ENCODE peak calls at places on chromosomes 12 and 14, in five cellular contexts. A is AG10803, W is fibroblast of the aortic adventitia, E is mucosa of descending colon, I is OCI-LY7. F is an unnamed sample.

GRCh38 chr14:72332054-72332453 is 399.8 kb downstream of the RGS6 start:
- DNase-seq in A (no peak), W (no peak), E (no peak), I (no peak), F (peak)

GRCh38 chr12:131087991-131088700 is 134.4 kb downstream of the ADGRD1 start:
- DNase-seq in A (no peak), W (no peak), I (no peak), E (no peak), F (peak)

GRCh38 chr14:57199911-57200310 is 68.8 kb downstream of the EXOC5 start:
- DNase-seq in I (no peak), A (peak), E (no peak), W (peak), F (no peak)

GRCh38 chr14:67514650-67515385 is 18.3 kb upstream of the PLEKHH1 start:
- DNase-seq in A (peak), E (peak), I (peak), W (peak), F (peak)

GRCh38 chr14:38900887-38901286 is 202.1 kb downstream of the SEC23A start:
- DNase-seq in I (no peak), W (no peak), A (no peak), E (no peak), F (no peak)

GRCh38 chr12:103688659-103689058 is 101.6 kb downstream of the STAB2 start:
- DNase-seq in I (no peak), W (no peak), A (no peak), E (no peak), F (no peak)

GRCh38 chr14:93778453-93778852 is 9.8 kb downstream of the PRIMA1 start:
- DNase-seq in A (no peak), W (no peak), E (no peak), I (no peak), F (no peak)

GRCh38 chr14:61337893-61338292 is 16.5 kb downstream of the PRKCH start:
- DNase-seq in A (no peak), W (no peak), I (no peak), E (no peak), F (no peak)

GRCh38 chr14:46686652-46687051 is 35.1 kb upstream of the RPL10L start:
- DNase-seq in W (no peak), E (no peak), A (no peak), I (no peak), F (no peak)

GRCh38 chr12:51779876-51780275 is 68.6 kb downstream of the FIGNL2 start:
- DNase-seq in A (no peak), E (no peak), I (no peak), W (no peak), F (no peak)

GRCh38 chr12:52521175-52521574 is 981 bp upstream of the KRT5 start:
- DNase-seq in W (no peak), I (no peak), A (no peak), E (no peak), F (no peak)

GRCh38 chr14:37202812-37203211 is 5.1 kb downstream of the MIPOL1 start:
- DNase-seq in W (no peak), I (no peak), E (no peak), A (no peak), F (no peak)

GRCh38 chr14:100334904-100335303 is 11.8 kb downstream of the SLC25A47 start:
- DNase-seq in W (no peak), I (no peak), E (no peak), A (no peak), F (no peak)

GRCh38 chr14:56099081-56099797 is 19.0 kb upstream of the PELI2 start:
- DNase-seq in I (no peak), A (no peak), E (no peak), W (peak), F (no peak)

GRCh38 chr12:64039285-64039871 is 182.7 kb downstream of the KICS2 start:
- DNase-seq in E (peak), A (peak), W (peak), I (no peak), F (peak)

GRCh38 chr12:114152890-114153289 is 186.8 kb upstream of the RBM19 start:
- DNase-seq in W (peak), E (no peak), A (peak), I (no peak), F (no peak)

GRCh38 chr12:10101042-10101579 is 2.3 kb upstream of the CLEC1A start:
- DNase-seq in A (peak), W (peak), E (no peak), I (no peak), F (no peak)

GRCh38 chr12:25557830-25558436 is 4.8 kb upstream of the LMNTD1 start:
- DNase-seq in A (peak), I (peak), W (peak), E (peak), F (no peak)

GRCh38 chr12:112606611-112607366 is 184.8 kb upstream of the RPH3A start:
- DNase-seq in A (no peak), W (no peak), I (peak), E (no peak), F (no peak)

GRCh38 chr14:98548071-98548686 is 723.8 kb downstream of the BCL11B start:
- DNase-seq in W (no peak), I (no peak), A (no peak), E (no peak), F (no peak)

GRCh38 chr12:86712425-86712843 is 456.2 kb upstream of the MGAT4C start:
- DNase-seq in A (peak), E (no peak), I (no peak), W (peak), F (no peak)

GRCh38 chr12:65121049-65121955 is at the start of gene WIF1:
- DNase-seq in E (peak), I (no peak), W (no peak), A (no peak), F (peak)
- H3K4me3 ChIP-seq in E (no peak), I (no peak), W (peak), A (peak), F (peak)

DNA sequence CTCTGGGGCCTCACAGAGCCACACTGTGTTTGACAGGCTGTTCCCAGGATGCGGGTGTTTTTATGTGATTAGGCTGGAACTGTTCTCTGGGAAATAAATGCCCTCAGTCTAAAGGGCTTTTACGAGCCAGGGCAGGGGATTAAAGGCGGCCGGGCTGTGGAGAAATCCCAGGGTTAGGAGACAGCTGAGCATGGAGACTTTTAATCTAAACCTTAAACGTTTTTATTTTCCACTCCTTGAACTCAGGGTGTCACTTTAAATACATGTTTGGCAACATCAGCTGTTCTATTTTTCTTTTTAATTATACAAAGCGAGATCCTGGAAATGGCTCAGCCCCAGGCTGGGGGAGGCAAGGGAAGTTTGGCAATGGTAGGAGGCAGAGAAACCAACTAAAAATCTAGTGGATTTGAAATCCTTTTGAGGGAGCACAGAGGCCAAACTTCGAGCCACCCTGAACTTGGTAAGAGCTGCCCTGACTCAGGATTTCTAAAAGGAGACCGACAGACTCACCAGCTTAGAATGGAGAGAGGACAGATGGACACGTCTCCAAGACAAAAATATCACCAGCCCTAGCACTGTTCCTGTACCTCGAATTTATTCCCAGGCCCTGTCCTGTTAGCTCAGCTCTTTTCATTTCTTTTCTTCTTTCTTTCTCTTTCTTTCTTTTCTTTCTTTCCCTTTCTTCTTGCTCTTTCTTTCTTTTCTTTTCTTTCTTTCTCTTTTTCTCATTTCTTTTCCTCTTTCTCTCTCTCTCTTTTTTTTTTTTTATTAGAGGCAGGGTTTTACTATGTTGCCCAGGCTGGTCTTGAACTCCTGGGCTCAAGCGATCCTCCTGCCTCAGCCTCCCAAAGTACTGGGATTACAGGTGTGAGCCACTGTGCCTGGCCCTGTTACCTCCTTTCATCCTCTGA is 15.8 kb upstream of the ORAI1 start:
- DNase-seq in I (no peak), E (no peak), W (peak), A (peak), F (no peak)
- H3K4me3 ChIP-seq in I (no peak), E (no peak), W (no peak), A (no peak), F (no peak)

DNA sequence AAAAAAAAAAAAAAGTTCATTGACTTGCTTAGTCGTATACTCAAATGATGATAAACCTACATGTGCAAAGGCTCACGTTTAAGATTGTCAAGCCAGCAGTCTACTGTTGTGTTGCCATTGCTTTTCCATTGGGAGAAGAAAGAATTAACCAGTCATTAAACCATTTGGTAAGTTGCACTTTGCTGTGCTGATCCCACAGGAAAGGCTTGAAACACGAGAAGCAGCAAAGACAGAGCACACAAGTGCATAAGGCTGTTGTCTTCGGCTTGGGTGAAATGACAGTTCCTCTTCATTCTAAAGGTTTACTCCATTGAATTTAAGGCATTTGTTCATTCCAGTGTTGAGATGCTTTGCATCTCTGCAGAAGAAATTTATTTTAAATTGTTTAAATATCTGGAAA is 50.1 kb downstream of the ZC3H14 start:
- DNase-seq in E (no peak), W (no peak), A (no peak), I (no peak), F (no peak)
- H3K4me3 ChIP-seq in E (no peak), W (no peak), A (no peak), I (no peak), F (no peak)

GRCh38 chr12:32273063-32273521 is 126.3 kb upstream of the FGD4 start:
- DNase-seq in I (peak), E (no peak), W (peak), A (no peak), F (no peak)
- H3K4me3 ChIP-seq in I (peak), E (no peak), W (no peak), A (no peak), F (no peak)

DNA sequence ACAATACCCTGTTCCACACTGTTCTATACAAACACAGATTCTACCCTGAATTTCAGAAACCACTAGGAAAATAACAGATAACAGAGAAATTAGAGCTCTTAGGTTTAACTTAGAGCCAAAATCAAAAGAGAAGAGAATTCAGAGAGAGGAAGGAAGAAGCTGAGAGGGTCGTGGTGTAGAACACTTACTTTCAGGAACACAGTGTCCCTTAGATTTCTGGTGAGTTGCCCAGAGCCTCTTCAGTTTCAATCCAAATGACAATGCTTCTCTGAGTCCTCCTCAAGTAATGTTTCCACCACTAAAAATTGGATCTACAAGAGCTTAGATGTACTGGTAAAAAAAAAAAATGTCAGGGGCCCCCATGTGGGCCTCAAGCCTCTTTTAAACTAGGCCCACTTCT is 2.6 kb downstream of the YAF2 start:
- DNase-seq in A (no peak), I (no peak), W (no peak), E (no peak), F (no peak)
- H3K4me3 ChIP-seq in A (peak), I (no peak), W (no peak), E (no peak), F (no peak)

DNA sequence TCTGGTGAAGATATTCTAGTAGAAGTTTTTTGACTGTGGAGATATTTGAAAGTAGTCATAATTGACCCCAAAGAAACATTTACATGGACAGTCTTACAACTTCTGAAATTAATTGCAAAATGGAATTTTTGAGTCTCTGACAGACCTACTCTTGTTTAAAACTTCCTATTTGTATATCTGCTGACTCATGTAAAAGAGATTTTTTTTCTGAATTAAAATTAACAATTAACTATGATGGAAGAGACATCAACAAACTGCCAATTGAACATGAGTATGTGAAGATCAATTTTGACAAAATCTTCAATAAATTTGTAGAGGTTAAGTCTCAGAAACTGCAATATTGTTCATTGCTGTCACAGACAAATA is 108.5 kb upstream of the MAX start:
- DNase-seq in W (peak), I (no peak), A (peak), E (no peak), F (no peak)
- H3K4me3 ChIP-seq in W (no peak), I (peak), A (no peak), E (no peak), F (no peak)

GRCh38 chr12:6725350-6725749 is 1.5 kb downstream of the COPS7A start:
- DNase-seq in W (no peak), A (no peak), I (no peak), E (no peak), F (no peak)
- H3K4me3 ChIP-seq in W (no peak), A (no peak), I (no peak), E (no peak), F (no peak)

DNA sequence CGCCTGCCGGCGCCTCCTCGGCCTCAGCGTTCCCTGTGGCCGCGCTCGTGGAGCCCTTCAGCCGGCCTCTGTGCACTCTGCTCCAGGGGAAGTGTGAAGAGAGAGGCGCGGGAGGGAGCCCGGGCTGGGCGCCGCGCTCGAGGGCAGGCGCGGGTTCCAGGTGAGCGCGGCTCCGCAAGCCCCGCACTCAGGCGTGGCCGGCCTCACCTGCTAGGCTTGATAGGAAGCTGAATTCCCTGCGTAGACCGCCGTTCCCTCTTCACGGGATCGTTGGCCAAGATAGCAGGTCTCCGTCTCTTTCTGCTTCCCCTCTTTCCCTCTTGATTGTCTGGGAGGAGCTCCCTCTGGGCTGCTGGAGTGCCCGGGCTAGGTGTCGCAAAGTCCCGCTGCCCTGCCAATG is 89.7 kb downstream of the ASCL4 start:
- DNase-seq in A (no peak), E (no peak), I (no peak), W (no peak), F (no peak)
- H3K4me3 ChIP-seq in A (no peak), E (no peak), I (no peak), W (no peak), F (peak)

DNA sequence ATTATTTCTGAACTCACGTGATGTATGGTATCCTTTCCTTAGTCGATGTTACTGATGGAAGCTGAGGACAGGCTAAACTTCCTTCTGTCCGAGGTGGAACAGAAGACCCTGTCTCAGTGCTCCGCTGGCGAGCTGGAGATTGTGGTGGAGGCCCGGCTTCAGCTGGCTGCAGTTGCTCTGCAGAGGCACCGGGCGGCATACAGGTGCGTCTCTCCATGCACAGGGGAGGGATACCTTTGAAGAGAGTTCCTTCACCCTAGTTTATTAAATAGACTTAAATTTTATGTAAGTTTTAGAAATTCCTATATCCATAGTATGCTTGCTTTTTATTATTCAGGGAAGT is 186.7 kb upstream of the NEDD1 start:
- DNase-seq in W (no peak), I (peak), A (no peak), E (peak), F (peak)
- H3K4me3 ChIP-seq in W (peak), I (peak), A (peak), E (no peak), F (peak)

DNA sequence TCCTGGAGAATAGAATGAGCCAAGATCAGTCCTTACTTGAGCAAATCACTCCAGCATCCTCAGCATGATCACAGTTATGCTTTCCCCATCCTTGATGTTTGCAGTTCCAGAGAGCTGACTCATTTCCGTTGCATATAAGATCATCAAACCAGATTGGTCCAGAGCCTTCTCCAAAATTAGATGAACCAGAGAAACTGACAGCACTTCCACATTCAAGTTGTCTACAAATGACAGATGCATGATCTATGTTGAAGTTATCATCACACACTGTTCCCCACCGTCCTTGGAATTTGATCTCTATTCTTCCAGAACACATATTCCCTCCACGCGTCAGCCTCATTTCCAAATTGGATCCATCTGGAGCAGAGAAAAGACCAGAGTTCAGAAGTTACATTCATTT is 4.7 kb downstream of the CD163 start:
- DNase-seq in E (peak), W (peak), A (peak), I (no peak), F (no peak)
- H3K4me3 ChIP-seq in E (no peak), W (no peak), A (no peak), I (no peak), F (no peak)